ENCODE peak calls at places on chromosomes 11 and 22, in four cellular contexts. M, Q, I and V are unnamed samples. For H3K36me3, the result is how much of the 10 kb centered on the place peaks cover.

GRCh38 chr11:89327885-89328284 is 150.2 kb downstream of the TYR start:
- DNase-seq in M (no peak), I (no peak), Q (no peak), V (no peak)

GRCh38 chr11:75532200-75532972 is 6.6 kb upstream of the GDPD5 start:
- DNase-seq in M (peak), I (peak), Q (peak), V (peak)

GRCh38 chr22:50314455-50315288 is 7.2 kb upstream of the PLXNB2 start:
- DNase-seq in I (peak), Q (no peak), M (peak), V (peak)

GRCh38 chr11:130606781-130607511 is 158.5 kb downstream of the ADAMTS15 start:
- DNase-seq in I (no peak), Q (no peak), M (no peak), V (no peak)

GRCh38 chr22:31127181-31127772 is 4.5 kb downstream of the INPP5J start:
- DNase-seq in Q (no peak), I (no peak), M (no peak), V (no peak)

GRCh38 chr11:72589802-72590761 is 84.1 kb downstream of the PDE2A start:
- DNase-seq in M (peak), I (peak), Q (no peak), V (no peak)

GRCh38 chr11:8354622-8355417 is 91.1 kb upstream of the LMO1 start:
- DNase-seq in M (peak), I (no peak), Q (no peak), V (no peak)

GRCh38 chr11:18379201-18379600 is 15.2 kb upstream of the LDHA start:
- DNase-seq in M (no peak), Q (no peak), I (no peak), V (no peak)

GRCh38 chr11:44005076-44005800 is 42.5 kb upstream of the ACCSL start:
- DNase-seq in M (no peak), Q (no peak), I (no peak), V (peak)

GRCh38 chr11:129766858-129767604 is 48.6 kb upstream of the TMEM45B start:
- DNase-seq in Q (peak), M (no peak), I (peak), V (peak)

GRCh38 chr11:130480721-130481140 is 32.3 kb downstream of the ADAMTS15 start:
- DNase-seq in M (no peak), I (no peak), Q (no peak), V (no peak)

GRCh38 chr22:46783721-46784120 is 21.3 kb downstream of the TBC1D22A start:
- DNase-seq in Q (no peak), M (no peak), I (no peak), V (no peak)

GRCh38 chr22:32701021-32701420 is 100.5 kb upstream of the TIMP3 start:
- DNase-seq in Q (no peak), I (no peak), M (no peak), V (no peak)

GRCh38 chr22:32698926-32699619 is 102.4 kb upstream of the TIMP3 start:
- DNase-seq in Q (no peak), M (peak), I (no peak), V (peak)

GRCh38 chr22:32697331-32697995 is 104.0 kb upstream of the TIMP3 start:
- DNase-seq in I (no peak), M (no peak), Q (no peak), V (no peak)

GRCh38 chr22:32700186-32700882 is 101.2 kb upstream of the TIMP3 start:
- DNase-seq in I (no peak), Q (no peak), M (no peak), V (no peak)

GRCh38 chr22:32699686-32700085 is 101.8 kb upstream of the TIMP3 start:
- DNase-seq in M (no peak), Q (no peak), I (no peak), V (no peak)
- H3K36me3 ChIP-seq in M (under half), Q (under half), I (under half), V (under half)

DNA sequence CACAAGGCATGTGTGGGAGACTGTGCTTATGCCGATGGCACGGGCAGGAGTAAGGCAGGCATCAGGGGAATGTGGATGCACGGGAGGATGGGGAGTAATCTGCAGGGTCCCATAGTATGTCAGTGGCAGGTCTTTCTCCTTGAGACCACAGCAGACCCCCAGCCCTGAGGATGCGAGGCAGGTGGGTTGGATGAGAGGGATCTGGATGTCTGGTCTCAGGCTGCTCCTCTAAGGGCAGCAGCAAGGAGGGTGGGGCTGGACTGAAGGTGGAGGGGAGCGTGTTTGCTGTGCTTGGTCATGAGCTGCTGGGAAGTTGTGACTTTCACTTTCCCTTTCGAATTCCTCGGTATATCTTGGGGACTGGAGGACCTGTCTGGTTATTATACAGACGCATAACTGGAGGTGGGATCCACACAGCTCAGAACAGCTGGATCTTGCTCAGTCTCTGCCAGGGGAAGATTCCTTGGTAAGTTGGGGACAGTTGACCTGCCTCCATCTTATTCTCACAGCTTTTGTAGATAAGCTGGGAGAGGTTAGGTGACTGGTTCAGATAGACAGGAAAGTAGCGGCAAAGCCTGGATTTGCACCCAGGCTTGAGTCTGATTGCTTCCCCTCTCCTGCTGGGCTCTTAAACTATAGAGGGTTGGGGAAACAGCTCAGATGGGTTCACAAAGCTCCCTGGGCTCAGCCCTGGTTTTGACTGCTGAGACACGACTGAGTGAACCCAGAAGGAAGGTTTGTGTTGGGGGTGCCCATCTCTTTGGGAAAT is at the start of gene APOL1:
- DNase-seq in I (peak), Q (no peak), M (no peak), V (peak)
- H3K27ac ChIP-seq in I (no peak), Q (no peak), M (peak), V (peak)

DNA sequence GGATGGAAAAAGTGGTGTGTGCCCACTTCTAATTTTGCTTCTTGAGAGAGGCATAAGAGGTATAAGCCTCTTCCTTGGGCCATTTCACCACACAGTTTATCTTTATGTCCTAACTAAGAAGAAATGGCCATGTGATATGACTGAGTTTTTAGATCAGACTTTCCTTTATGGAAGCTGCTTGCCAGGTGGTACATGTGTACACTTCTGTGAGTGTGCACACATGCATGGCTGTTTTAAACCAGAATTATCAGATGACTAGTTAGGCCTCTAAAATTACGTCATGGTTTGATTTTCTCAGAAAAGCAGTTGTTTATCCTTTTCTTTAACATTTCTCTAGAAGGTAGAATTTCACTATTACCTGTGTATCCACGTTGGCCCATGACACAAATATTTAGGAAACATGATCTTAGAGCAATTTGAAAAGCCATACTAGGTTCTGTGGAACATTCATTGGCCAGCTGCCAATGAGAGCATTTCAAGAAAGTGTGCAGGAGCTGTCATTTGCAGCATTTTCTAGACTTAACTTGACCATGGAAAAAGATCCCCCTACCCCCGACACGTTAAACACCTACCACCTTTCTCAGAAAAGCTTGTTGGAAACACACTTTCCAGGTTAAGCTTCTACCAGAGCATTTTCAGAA is 109.2 kb upstream of the GAL start:
- DNase-seq in M (no peak), Q (no peak), I (no peak), V (no peak)
- H3K36me3 ChIP-seq in M (under half), Q (under half), I (half or more), V (under half)

DNA sequence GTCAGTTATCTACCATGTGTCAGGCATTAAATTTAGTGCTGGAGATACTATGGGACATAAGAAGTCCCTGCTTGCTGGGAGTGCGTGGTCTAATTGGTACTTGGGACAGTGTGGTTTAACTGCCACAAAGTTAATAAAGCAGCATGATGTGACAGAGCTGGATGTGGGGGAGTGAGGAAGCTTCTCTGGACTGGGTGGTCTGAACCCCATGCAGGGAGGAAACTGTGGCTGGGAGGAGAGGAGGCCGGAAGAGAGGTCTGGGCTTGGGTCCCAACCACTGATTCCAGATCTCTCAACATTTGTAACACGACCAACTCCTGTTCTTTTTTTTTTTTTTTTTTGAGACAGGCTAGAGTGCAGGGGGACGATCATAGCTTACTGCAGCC is 37.1 kb downstream of the ST3GAL4 start:
- DNase-seq in I (no peak), M (no peak), Q (no peak), V (no peak)
- H3K27ac ChIP-seq in I (no peak), M (peak), Q (no peak), V (no peak)

GRCh38 chr22:25828422-25828821 is 86.4 kb downstream of the MYO18B start:
- DNase-seq in M (no peak), I (no peak), Q (no peak), V (no peak)

GRCh38 chr22:25822344-25822743 is 80.4 kb downstream of the MYO18B start:
- DNase-seq in Q (no peak), I (no peak), M (no peak), V (no peak)

GRCh38 chr22:25827415-25827814 is 85.4 kb downstream of the MYO18B start:
- DNase-seq in I (no peak), M (no peak), Q (no peak), V (no peak)

GRCh38 chr22:25823276-25823675 is 81.3 kb downstream of the MYO18B start:
- DNase-seq in M (no peak), Q (no peak), I (no peak), V (no peak)

DNA sequence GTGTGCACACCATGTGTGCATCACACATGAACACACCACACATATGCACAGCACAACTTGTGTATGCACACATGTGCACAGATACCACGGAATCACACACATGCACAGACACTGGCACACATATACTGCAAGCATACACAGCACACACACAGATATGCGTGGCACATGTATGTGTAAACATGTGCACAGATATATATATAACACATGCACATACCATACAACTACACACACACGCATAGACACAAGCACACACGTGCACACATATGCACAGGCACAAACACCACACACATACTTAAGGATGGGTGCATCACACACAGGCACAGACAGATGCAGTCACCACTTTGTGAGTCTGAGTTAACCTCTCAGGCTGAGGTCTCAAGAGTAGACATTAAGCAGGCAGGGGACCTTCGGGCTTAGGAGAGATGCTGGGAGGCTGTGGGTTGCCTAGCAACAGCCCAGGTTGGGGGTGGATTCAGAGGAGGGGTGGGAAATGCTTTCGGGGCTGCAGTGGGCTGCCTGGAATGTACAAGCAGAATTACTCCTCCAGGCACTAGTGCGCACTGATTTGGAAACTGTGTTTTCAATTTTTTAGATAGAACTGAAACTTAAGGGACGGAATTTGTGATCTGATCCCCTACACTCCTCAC is 83.0 kb downstream of the MYO18B start:
- DNase-seq in Q (no peak), I (no peak), M (no peak), V (no peak)
- H3K36me3 ChIP-seq in Q (under half), I (under half), M (under half), V (under half)

DNA sequence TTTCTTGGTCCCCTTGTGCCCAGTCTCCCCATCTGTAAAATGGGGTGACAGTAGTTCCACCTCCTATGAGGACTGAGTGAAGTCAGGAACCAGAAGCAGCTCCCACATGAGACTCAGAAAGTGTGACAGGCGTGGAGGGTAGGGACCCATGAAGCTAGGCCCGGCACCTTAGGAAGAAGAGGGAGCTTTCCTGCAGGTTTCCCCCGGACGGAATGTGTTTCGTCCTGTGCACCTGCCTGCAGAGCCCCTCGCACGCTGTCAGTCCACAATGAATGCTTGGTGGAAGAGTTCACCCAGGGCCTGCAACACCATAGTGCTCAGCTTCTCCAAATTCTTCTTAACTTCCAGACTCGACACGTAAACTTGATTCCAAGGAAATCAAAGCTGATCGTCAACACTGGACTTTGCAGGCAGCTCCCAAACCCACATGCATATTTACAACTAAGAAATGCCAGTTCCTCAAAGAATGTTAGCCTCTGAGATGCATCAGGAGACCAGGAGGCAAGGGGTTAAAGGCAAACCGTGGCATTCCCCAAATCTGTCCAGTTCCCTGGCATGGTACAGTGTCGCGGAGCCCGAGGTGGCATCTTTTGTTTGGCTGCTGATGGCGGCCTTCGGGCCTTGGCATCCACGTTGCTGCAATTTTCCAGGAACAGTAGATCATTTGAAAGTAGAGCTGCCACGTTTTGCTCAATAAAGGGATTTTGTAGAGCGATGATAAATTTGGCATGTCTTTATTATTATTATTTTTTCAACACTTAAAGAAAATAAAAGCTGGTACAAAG is 15.4 kb downstream of the LRP5 start:
- DNase-seq in Q (no peak), M (no peak), I (no peak), V (no peak)
- H3K27ac ChIP-seq in Q (no peak), M (peak), I (no peak), V (peak)

DNA sequence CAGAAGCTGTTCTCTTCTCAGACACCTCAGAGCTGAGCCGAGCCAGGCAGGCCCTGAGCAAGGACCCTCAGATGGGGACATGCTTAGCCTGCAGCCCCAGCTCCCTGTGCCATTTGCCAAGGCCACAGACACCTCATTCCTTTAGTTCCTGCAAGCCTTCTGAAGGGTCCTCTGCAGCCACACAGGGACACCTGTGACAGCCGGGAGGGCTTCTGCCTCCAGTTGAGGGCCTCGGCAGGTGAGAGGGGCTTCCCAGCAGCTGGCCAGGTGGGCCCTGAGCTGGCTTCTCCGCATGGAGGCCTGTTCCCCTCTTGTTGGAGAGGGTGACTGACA is 18.2 kb downstream of the INCENP start:
- DNase-seq in Q (no peak), M (no peak), I (no peak), V (no peak)
- H3K36me3 ChIP-seq in Q (under half), M (under half), I (half or more), V (under half)